ENCODE peak calls at places on chromosomes 16 and 17, in ten cellular contexts. S is BE2C; U is CD8-positive, alpha-beta T cell; E is heart left ventricle; A is A549; Z is stomach; O is PC-3; J is thoracic aorta; D is uterus; H is MM.1S. L is an unnamed sample.

GRCh38 chr17:74305865-74306654 is 20.0 kb upstream of the KIF19 start:
- DNase-seq in Z (no peak), U (no peak), O (peak), S (no peak), E (no peak), D (no peak), A (peak), J (no peak), H (no peak), L (no peak)

GRCh38 chr17:44144966-44145739 is 3.4 kb downstream of the HROB start:
- DNase-seq in E (peak), U (no peak), H (no peak), O (no peak), J (no peak), S (no peak), A (no peak), D (no peak), Z (no peak), L (no peak)

GRCh38 chr16:21224800-21225199 is 8.7 kb upstream of the ANKS4B start:
- DNase-seq in D (no peak), O (no peak), S (no peak), U (no peak), J (no peak), H (no peak), E (no peak), Z (no peak), A (no peak), L (no peak)

GRCh38 chr16:11073407-11073806 is 129.0 kb downstream of the CLEC16A start:
- DNase-seq in U (no peak), Z (no peak), D (no peak), E (no peak), H (no peak), J (no peak), O (no peak), A (no peak), S (no peak), L (no peak)

GRCh38 chr16:57531253-57531575 is 5.2 kb downstream of the CCDC102A start:
- DNase-seq in Z (no peak), O (no peak), H (no peak), J (no peak), E (no peak), D (peak), A (no peak), U (no peak), S (no peak), L (no peak)

GRCh38 chr16:8861563-8862308 is 7.1 kb downstream of the CARHSP1 start:
- DNase-seq in U (no peak), H (no peak), J (no peak), D (no peak), O (no peak), A (no peak), S (no peak), E (peak), Z (no peak), L (no peak)

GRCh38 chr17:73394523-73395450 is 83.0 kb upstream of the CDC42EP4 start:
- DNase-seq in H (no peak), U (no peak), D (no peak), Z (no peak), S (peak), J (no peak), E (no peak), A (no peak), O (no peak), L (no peak)

GRCh38 chr16:88941051-88941932 is 35.7 kb downstream of the CBFA2T3 start:
- DNase-seq in J (no peak), E (peak), A (no peak), H (no peak), S (no peak), D (no peak), O (no peak), U (no peak), Z (peak), L (no peak)

GRCh38 chr17:82022310-82022980 is at the start of gene CENPX:
- DNase-seq in E (no peak), J (no peak), O (no peak), Z (no peak), S (no peak), D (no peak), A (no peak), U (no peak), H (no peak), L (no peak)

GRCh38 chr16:2964416-2965223 is 545 bp downstream of the KREMEN2 start:
- DNase-seq in A (peak), S (peak), J (no peak), D (no peak), O (peak), U (peak), E (no peak), Z (peak), H (no peak), L (no peak)

GRCh38 chr16:13305019-13305755 is 403.8 kb downstream of the SHISA9 start:
- DNase-seq in O (no peak), J (no peak), E (no peak), D (no peak), U (no peak), H (no peak), S (no peak), A (no peak), Z (no peak), L (no peak)

GRCh38 chr16:69187387-69187890 is 475 bp downstream of the SNTB2 start:
- DNase-seq in J (no peak), Z (peak), D (peak), E (peak), U (peak), A (peak), O (peak), S (peak), H (peak), L (no peak)

GRCh38 chr17:12902046-12902445 is 112.7 kb downstream of the ARHGAP44 start:
- DNase-seq in O (no peak), E (no peak), U (no peak), D (no peak), Z (no peak), J (no peak), H (no peak), S (no peak), A (no peak), L (no peak)

GRCh38 chr16:66081967-66082366 is 284.5 kb upstream of the CDH5 start:
- DNase-seq in Z (no peak), D (no peak), E (no peak), S (no peak), U (no peak), J (no peak), H (no peak), O (peak), A (peak), L (peak)
- H3K4me3 ChIP-seq in Z (no peak), D (no peak), E (no peak), S (no peak), U (no peak), J (no peak), H (no peak), O (no peak), A (no peak), L (no peak)

GRCh38 chr17:57550671-57551315 is 194.3 kb downstream of the CCDC182 start:
- DNase-seq in A (no peak), U (no peak), O (no peak), Z (no peak), D (no peak), H (no peak), J (no peak), E (no peak), S (no peak), L (no peak)

GRCh38 chr17:57553991-57554825 is 190.9 kb downstream of the CCDC182 start:
- DNase-seq in D (no peak), O (no peak), U (no peak), E (no peak), Z (no peak), A (peak), S (no peak), H (no peak), J (no peak), L (no peak)

GRCh38 chr17:57551321-57552079 is 193.6 kb downstream of the CCDC182 start:
- DNase-seq in J (no peak), E (no peak), H (peak), S (no peak), Z (peak), O (no peak), U (peak), A (no peak), D (no peak), L (no peak)

GRCh38 chr17:57553525-57553924 is 191.6 kb downstream of the CCDC182 start:
- DNase-seq in Z (no peak), J (no peak), H (no peak), D (no peak), O (no peak), E (no peak), S (no peak), A (no peak), U (no peak), L (peak)

GRCh38 chr17:57552114-57552601 is 192.9 kb downstream of the CCDC182 start:
- DNase-seq in E (no peak), S (peak), J (no peak), O (no peak), U (peak), D (peak), H (no peak), Z (no peak), A (no peak), L (no peak)
- TF ChIP-seq CTCF in E (peak), S (peak), J (peak), O (no peak), U (no peak), D (peak), H (no peak), Z (peak), A (no peak), L (peak)

DNA sequence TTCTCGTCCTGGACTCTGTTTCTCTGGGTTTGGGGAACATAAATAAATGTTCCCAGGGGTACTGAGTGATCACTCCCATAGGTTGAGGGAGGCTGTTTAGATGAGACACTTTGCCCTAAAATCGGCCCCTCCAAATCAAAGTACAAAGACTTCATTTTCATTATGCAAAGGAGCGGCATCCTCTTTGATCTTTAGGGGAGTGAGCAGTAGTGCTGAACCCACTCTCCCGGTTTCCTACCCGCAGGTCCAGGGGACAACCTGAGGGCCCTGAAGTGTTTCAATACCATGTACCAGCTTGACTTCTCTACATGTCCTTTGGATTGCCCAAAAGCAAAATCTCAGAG is 3.6 kb downstream of the HOXB6 start:
- DNase-seq in O (no peak), A (no peak), Z (no peak), U (no peak), S (no peak), H (no peak), E (no peak), D (no peak), J (no peak), L (no peak)
- H3K4me3 ChIP-seq in O (peak), A (peak), Z (peak), U (no peak), S (no peak), H (no peak), E (no peak), D (no peak), J (no peak), L (no peak)

GRCh38 chr17:79108232-79108850 is 33.7 kb downstream of the ENGASE start:
- DNase-seq in J (no peak), H (no peak), D (no peak), O (no peak), U (no peak), S (no peak), Z (no peak), A (no peak), E (no peak), L (no peak)

GRCh38 chr17:79108870-79109269 is 34.2 kb downstream of the ENGASE start:
- DNase-seq in S (no peak), H (no peak), D (no peak), E (no peak), Z (no peak), J (no peak), A (no peak), O (no peak), U (no peak), L (no peak)

GRCh38 chr17:79111097-79111496 is 36.5 kb downstream of the ENGASE start:
- DNase-seq in H (no peak), J (no peak), A (no peak), E (no peak), U (no peak), S (no peak), D (no peak), Z (no peak), O (no peak), L (no peak)

GRCh38 chr17:79107499-79108231 is 33.0 kb downstream of the ENGASE start:
- DNase-seq in E (no peak), U (no peak), O (no peak), J (no peak), H (no peak), Z (no peak), A (no peak), D (no peak), S (no peak), L (no peak)

GRCh38 chr17:79109584-79109983 is 35.0 kb downstream of the ENGASE start:
- DNase-seq in Z (no peak), D (no peak), E (no peak), U (no peak), H (no peak), O (peak), S (no peak), A (no peak), J (no peak), L (no peak)
- TF ChIP-seq CTCF in Z (no peak), D (no peak), E (no peak), U (no peak), H (no peak), O (peak), S (peak), A (peak), J (no peak), L (no peak)

DNA sequence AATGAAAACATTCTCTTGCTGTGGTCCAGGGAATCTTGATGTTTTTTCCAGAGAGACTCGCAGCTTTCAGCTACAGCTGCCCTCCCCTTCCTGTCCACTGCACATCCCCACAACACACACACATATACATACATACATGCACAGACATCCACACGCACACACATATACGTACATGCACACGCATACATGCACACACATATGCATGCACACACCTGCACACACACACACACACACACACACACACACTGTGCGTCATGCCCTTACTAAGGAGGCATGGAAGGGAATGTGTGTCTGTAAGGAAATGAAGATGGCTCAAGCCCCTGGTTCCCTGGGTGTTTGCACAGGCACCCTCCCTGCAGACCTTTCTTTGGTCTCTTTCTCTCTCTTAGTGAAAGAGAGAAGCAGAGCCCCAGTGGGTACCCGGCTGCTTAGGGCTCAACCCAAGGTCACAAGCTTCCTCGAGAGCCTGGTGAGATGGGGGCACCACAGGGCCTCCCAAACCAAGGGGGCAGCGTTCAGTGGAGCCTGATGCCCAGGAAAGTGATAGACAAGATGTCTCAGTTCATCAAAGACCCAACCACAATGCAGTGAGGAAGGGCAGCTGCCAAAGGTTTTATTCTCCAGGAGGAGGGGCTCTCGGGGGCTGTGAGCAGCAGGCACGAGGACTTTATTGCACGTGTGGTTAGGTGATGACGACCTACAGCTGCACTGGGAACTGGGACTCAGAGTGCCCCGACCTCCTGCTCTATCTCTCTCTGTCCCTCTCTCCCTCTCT is 33.2 kb downstream of the TNFRSF13B start:
- DNase-seq in E (no peak), Z (peak), U (no peak), O (no peak), J (no peak), H (no peak), S (no peak), D (no peak), A (no peak), L (no peak)
- H3K4me3 ChIP-seq in E (no peak), Z (no peak), U (no peak), O (no peak), J (no peak), H (no peak), S (no peak), D (no peak), A (no peak), L (no peak)

GRCh38 chr17:1628856-1629646 is 417 bp upstream of the SLC43A2 start:
- DNase-seq in J (peak), E (peak), H (peak), A (peak), O (peak), Z (peak), S (peak), D (peak), U (peak), L (peak)
- TF ChIP-seq CTCF in J (peak), E (peak), H (peak), A (peak), O (peak), Z (peak), S (no peak), D (peak), U (no peak), L (no peak)

DNA sequence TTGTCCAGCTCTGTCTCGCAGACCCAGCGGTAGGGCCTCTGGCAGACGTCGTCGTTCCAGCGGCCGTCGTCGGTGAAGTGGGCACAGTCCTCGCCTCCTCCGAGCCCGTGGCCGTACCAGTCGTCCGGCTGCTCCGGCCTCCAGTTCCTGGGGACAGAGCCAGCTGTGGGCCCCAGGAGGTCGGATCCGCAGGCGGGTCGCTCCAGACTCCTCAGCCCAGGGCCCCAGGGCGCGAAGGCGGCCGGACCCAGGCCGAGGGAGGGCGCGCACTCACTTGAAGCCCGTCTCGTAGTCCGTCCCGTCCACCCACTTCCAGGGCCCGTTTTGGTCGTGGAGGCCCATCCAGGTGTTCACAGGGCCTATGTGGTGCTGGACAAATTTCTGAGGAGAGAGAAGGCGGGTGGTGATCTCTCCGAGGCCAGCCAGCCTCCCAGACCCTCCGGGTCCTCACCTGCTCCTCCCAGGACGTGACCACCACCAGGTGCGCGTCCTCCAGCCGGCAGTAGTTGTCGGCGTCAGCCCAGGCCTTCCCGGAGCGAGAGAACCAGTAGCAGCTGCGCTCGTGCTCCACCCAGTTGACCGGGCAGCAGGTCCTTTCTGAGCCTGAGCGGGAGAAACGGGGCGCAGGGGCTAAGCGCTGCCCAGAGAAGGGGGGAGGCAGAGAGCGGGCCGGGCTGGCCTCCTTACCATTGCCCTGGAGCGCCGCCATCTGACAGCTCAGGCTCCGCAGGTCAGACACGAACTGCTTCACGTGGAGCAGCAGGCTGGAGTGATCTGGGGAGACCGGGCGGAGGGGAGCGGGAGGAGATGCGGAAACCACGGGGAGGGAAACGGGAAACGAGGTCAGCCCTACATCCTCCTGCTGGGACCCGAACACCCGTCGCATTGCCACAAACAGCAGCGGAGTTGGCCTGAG is 5.2 kb downstream of the ASGR1 start:
- DNase-seq in H (no peak), J (no peak), O (no peak), E (peak), A (no peak), U (peak), S (no peak), D (no peak), Z (peak), L (no peak)
- H3K4me3 ChIP-seq in H (no peak), J (peak), O (no peak), E (peak), A (no peak), U (peak), S (no peak), D (no peak), Z (no peak), L (no peak)

GRCh38 chr16:55369151-55369550 is 45.1 kb downstream of the IRX6 start:
- DNase-seq in E (no peak), D (no peak), S (no peak), A (no peak), H (no peak), Z (no peak), U (no peak), J (no peak), O (no peak), L (no peak)

GRCh38 chr16:55372792-55373488 is 48.9 kb downstream of the IRX6 start:
- DNase-seq in E (peak), H (no peak), O (no peak), Z (no peak), S (peak), A (no peak), D (no peak), J (no peak), U (no peak), L (no peak)

GRCh38 chr16:55368205-55368604 is 44.2 kb downstream of the IRX6 start:
- DNase-seq in A (no peak), S (no peak), O (no peak), Z (no peak), E (no peak), U (no peak), J (no peak), D (no peak), H (no peak), L (no peak)

GRCh38 chr16:55373489-55373832 is 49.5 kb downstream of the IRX6 start:
- DNase-seq in O (no peak), Z (no peak), J (no peak), U (no peak), E (no peak), S (no peak), D (no peak), H (no peak), A (no peak), L (no peak)

DNA sequence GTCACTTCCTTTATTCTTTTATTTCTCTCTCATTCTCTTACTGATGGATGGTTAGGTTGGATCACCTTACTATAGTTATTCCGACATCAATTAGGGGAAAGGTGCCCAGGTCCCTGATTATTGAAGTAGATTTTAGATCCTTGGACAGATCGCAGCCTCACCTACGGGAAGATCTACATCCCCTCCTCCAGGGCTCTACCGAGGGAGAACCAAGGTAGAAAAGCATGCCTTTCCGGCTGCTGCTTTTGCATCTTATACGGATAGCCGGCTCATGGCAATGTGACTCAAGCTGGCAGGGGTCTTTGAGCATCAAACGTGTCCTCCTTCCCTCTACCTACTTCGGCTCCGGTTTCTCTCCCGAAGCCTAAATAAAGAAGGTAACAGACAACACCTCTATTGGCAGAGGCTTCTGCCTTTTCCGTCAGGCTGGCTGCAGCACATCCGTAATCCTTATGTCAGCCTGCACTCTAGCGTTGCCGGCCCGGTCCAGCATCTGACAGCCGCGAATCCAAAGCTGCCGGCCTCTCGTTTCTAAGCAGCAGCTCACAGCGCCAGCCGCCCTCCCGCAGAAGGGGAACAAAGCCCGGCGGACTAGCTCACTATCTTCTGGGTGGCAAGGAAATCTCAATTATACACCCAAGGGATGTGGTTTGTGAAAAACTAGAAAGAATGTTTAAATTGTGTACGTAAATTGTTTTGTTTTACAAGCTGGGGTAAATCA is 46.9 kb downstream of the IRX6 start:
- DNase-seq in S (peak), Z (peak), O (peak), E (peak), A (peak), J (peak), H (peak), D (peak), U (no peak), L (no peak)
- TF ChIP-seq CTCF in S (peak), Z (no peak), O (peak), E (peak), A (peak), J (peak), H (peak), D (peak), U (no peak), L (peak)

L was measured in AG04450.